ENCODE peak calls at places on chromosome 7, in ten cellular contexts. F is left ventricle myocardium inferior, X is tibial artery, D is right lobe of liver, V is cardiac muscle cell, R is endodermal cell, B is HCT116, S is colonic mucosa, G is breast epithelium, M is heart left ventricle. A is an unnamed sample.

GRCh38 chr7:30596043-30596641 is 1.5 kb downstream of the GARS1 start:
- DNase-seq in F (no peak), X (no peak), D (no peak), V (peak; percentile 55), R (no peak), B (no peak), S (peak; percentile 51), G (no peak), M (no peak), A (no peak)

GRCh38 chr7:36159618-36160017 is 6.6 kb downstream of the EEPD1 start:
- DNase-seq in F (no peak), X (no peak), D (no peak), V (no peak), R (no peak), B (no peak), S (no peak), G (no peak), M (no peak), A (no peak)

GRCh38 chr7:84294907-84295455 is 100.4 kb upstream of the SEMA3A start:
- DNase-seq in F (no peak), X (no peak), D (no peak), V (no peak), R (no peak), B (no peak), S (no peak), G (no peak), M (no peak), A (no peak)

GRCh38 chr7:27814054-27814453 is 74.1 kb downstream of the TAX1BP1 start:
- DNase-seq in F (no peak), X (no peak), D (no peak), V (peak; percentile 48), R (no peak), B (no peak), S (no peak), G (no peak), M (no peak), A (no peak)

GRCh38 chr7:80873140-80873539 is 45.7 kb downstream of the SEMA3C start:
- DNase-seq in F (no peak), X (no peak), D (no peak), V (no peak), R (no peak), B (no peak), S (no peak), G (no peak), M (no peak), A (no peak)

GRCh38 chr7:111987115-111987826 is 218.9 kb downstream of the DOCK4 start:
- DNase-seq in F (no peak), X (no peak), D (no peak), V (peak; percentile 63), R (peak; percentile 52), B (no peak), S (no peak), G (no peak), M (peak; percentile 27), A (no peak)

GRCh38 chr7:97971990-97972943 is 17.7 kb downstream of the OCM2 start:
- DNase-seq in F (peak; percentile 81), X (peak; percentile 74), D (peak; percentile 81), V (peak; percentile 75), R (peak; percentile 86), B (peak; percentile 63), S (peak; percentile 86), G (peak; percentile 76), M (peak; percentile 72), A (peak; percentile 90)

GRCh38 chr7:5363729-5364128 is 59.9 kb downstream of the TNRC18 start:
- DNase-seq in F (no peak), X (no peak), D (no peak), V (no peak), R (no peak), B (no peak), S (no peak), G (no peak), M (no peak), A (no peak)

GRCh38 chr7:13179011-13179574 is 491.7 kb downstream of the ARL4A start:
- DNase-seq in F (no peak), X (no peak), D (no peak), V (peak; percentile 12), R (no peak), B (no peak), S (no peak), G (no peak), M (no peak), A (no peak)

GRCh38 chr7:132377703-132378584 is 198.3 kb downstream of the PLXNA4 start:
- DNase-seq in F (no peak), X (no peak), D (no peak), V (no peak), R (no peak), B (no peak), S (no peak), G (no peak), M (no peak), A (no peak)

GRCh38 chr7:4893929-4894475 is 10.5 kb upstream of the RADIL start:
- DNase-seq in F (no peak), X (no peak), D (no peak), V (no peak), R (no peak), B (no peak), S (no peak), G (no peak), M (no peak), A (no peak)

DNA sequence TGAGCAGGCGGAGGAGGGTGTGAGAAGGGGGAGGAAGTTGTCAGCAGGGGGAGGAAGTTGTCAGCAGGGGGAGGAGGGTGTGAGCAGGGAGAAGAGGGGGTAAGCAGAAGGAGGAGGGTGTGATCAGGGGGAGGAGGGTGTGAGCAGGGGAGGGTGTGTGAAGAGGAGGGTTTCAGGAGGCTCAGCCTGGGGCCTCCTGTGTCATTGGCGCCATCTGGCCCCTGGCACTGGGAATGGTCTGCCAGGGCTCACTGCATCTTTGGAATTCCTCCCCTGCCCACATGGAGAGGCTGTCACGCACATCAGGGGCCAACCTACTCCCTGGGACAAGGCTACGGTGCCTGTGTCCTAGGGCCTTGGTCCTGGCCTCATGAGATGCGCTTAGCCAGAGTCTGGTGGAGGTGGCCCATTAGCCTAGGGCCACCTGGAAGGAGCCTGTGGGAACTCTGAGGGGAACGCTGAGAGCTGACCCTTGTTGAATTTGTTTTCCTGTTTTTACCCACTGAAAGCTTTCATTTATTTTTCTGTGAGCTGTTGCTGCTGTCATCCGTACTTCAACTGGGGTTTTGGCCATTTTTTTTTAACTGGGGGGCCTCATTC is 18.0 kb downstream of the CAMK2B start:
- DNase-seq in F (no peak), X (no peak), D (no peak), V (peak; percentile 76), R (peak; percentile 76), B (peak; percentile 43), S (peak; percentile 16), G (no peak), M (no peak), A (no peak)
- H3K27ac ChIP-seq in F (peak overlapping the region; percentile 84), X (no peak overlapping the region), D (no peak overlapping the region), V (no peak overlapping the region), R (no peak overlapping the region), B (peak overlapping the region; percentile 31), S (no peak overlapping the region), G (peak overlapping the region; percentile 12), M (peak overlapping the region; percentile 74), A (no peak overlapping the region)

DNA sequence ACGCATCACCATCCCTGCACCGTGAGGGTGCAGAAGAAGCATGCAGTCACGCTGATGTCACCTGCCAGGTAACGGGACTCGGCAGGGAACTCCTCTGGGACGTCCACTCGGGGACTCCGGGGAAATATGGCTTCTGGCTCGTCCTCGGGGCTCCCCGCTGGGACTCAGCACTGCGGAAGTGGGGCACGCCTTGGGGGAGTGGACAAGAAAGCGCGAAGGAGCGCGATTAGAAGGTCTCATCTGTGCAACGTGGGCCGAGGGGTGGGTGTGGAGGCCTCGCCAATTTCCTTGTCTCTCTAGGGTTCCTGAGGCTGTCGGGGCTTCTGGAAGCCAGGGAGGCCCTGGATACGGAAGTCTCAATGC is 949 bp downstream of the ANKMY2 start:
- DNase-seq in F (peak; percentile 48), X (peak; percentile 44), D (peak; percentile 57), V (peak; percentile 47), R (peak; percentile 58), B (no peak), S (no peak), G (peak; percentile 56), M (peak; percentile 43), A (peak; percentile 81)
- H3K4me1 ChIP-seq in F (peaks cover 96% of the 10 kb centered on the region), X (peaks cover 62% of the 10 kb centered on the region), D (no peaks in the 10 kb centered on the region), V (peaks cover 27% of the 10 kb centered on the region), R (peaks cover 8% of the 10 kb centered on the region), B (peaks cover 28% of the 10 kb centered on the region), S (peaks cover 9% of the 10 kb centered on the region), G (peaks cover 21% of the 10 kb centered on the region), M (no peaks in the 10 kb centered on the region), A (peaks cover 50% of the 10 kb centered on the region)

GRCh38 chr7:155621418-155621980 is 23.0 kb upstream of the RBM33 start:
- DNase-seq in F (no peak), X (no peak), D (no peak), V (no peak), R (no peak), B (no peak), S (no peak), G (no peak), M (no peak), A (no peak)

GRCh38 chr7:155620497-155620896 is 24.0 kb upstream of the RBM33 start:
- DNase-seq in F (no peak), X (no peak), D (peak; percentile 72), V (no peak), R (no peak), B (no peak), S (no peak), G (no peak), M (no peak), A (no peak)

GRCh38 chr7:155619634-155620271 is 24.7 kb upstream of the RBM33 start:
- DNase-seq in F (no peak), X (no peak), D (no peak), V (no peak), R (no peak), B (no peak), S (no peak), G (no peak), M (no peak), A (no peak)

DNA sequence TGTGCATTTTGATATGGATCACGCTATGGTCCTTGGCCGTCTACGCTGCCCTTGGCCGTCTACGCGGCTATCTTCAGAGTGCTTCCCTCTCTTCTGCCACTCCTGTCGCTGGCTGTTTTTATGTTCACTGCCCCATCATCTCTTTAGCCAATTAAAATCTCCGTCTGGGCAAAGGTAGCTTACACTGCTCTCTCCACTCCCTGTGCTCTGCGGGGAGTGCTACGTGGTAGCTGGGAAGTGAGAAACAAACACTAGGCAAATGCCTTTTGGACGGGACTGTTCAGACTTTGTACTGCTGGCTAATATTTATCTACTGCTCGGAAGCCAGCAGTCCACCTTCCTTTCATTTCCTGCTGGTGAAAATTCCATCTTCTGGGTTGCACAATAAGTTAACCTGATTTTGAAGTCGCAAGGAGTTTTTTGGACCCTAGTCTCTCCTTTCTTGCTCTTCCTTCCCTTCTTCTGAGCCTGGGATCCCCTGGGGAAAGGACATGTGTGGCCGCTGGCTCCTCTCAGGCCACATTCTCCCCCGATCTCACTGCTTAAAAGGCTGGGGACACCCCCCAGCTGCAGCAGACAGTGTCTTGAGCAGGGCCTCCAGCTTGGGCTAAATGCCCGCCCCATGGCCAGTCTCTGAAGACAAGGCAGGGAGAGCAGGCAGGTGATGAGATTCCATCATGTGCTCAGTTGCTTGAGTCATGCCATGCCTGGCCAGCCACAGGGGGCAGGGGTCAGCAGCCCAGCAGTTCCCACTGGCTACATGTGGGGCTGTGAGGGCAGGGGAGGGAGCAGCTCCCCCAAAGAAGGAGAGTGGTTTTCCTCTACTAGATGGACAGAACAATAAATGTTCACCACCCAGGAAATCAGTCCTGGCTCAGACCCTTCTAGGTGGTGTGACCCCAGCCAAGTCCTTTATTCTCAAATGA is 25.5 kb upstream of the RBM33 start:
- DNase-seq in F (no peak), X (no peak), D (peak; percentile 90), V (peak; percentile 26), R (peak; percentile 59), B (no peak), S (peak; percentile 84), G (no peak), M (no peak), A (no peak)
- TF ChIP-seq CTCF in F (no peak), X (no peak), D (no peak), V (no peak), R (peak; percentile 20), B (no peak), S (no peak), G (no peak), M (no peak), A (no peak)

GRCh38 chr7:135147899-135148721 is at the start of gene TMEM140:
- DNase-seq in F (no peak), X (no peak), D (peak; percentile 82), V (peak; percentile 71), R (no peak), B (no peak), S (peak; percentile 70), G (no peak), M (peak; percentile 62), A (no peak)
- H3K27ac ChIP-seq in F (peak within 1 kb of the TSS; percentile 98), X (peak within 1 kb of the TSS; percentile 93), D (peak within 1 kb of the TSS; percentile 99), V (no peak within 1 kb of the TSS), R (no peak within 1 kb of the TSS), B (no peak within 1 kb of the TSS), S (peak within 1 kb of the TSS; percentile 92), G (peak within 1 kb of the TSS; percentile 94), M (peak within 1 kb of the TSS; percentile 91), A (peak within 1 kb of the TSS; percentile 95)